ENCODE peak calls at places on chromosomes 16 and 17, in seven cellular contexts. D is tibial artery, K is thoracic aorta, S is psoas muscle, R is coronary artery, N is GM23338, Q is lung. Y is an unnamed sample.

GRCh38 chr16:47873434-47873833 is 282.4 kb downstream of the ABCC12 start:
- DNase-seq in N (peak), R (no peak), K (no peak), D (no peak), Q (no peak), S (no peak), Y (no peak)

GRCh38 chr17:31788956-31789355 is 70.1 kb downstream of the COPRS start:
- DNase-seq in R (no peak), N (no peak), S (no peak), Q (no peak), K (no peak), D (no peak), Y (no peak)

GRCh38 chr16:61182416-61182815 is 853.8 kb downstream of the CDH8 start:
- DNase-seq in D (no peak), S (no peak), K (no peak), Q (no peak), R (no peak), N (no peak), Y (no peak)

GRCh38 chr17:75908201-75908600 is 3.5 kb upstream of the MRPL38 start:
- DNase-seq in R (no peak), D (no peak), Q (peak), S (no peak), N (no peak), K (no peak), Y (no peak)

GRCh38 chr17:15930426-15930825 is 14.5 kb upstream of the ADORA2B start:
- DNase-seq in Q (no peak), N (no peak), S (no peak), K (no peak), D (no peak), R (no peak), Y (no peak)

GRCh38 chr16:25841776-25842175 is 150.0 kb downstream of the HS3ST4 start:
- DNase-seq in N (no peak), D (no peak), S (no peak), K (no peak), R (no peak), Q (no peak), Y (no peak)

GRCh38 chr17:31721291-31722025 is 137.6 kb downstream of the COPRS start:
- DNase-seq in Q (no peak), R (no peak), S (no peak), N (no peak), K (no peak), D (no peak), Y (no peak)

GRCh38 chr17:7058831-7059447 is 15.0 kb upstream of the SLC16A11 start:
- DNase-seq in N (no peak), K (no peak), S (no peak), Q (no peak), R (no peak), D (no peak), Y (no peak)

GRCh38 chr17:76502326-76503211 is 1.3 kb upstream of the RHBDF2 start:
- DNase-seq in D (no peak), K (no peak), R (no peak), S (no peak), N (no peak), Q (no peak), Y (no peak)

GRCh38 chr17:81044764-81045589 is 10.0 kb downstream of the BAIAP2 start:
- DNase-seq in S (peak), R (no peak), Q (peak), K (no peak), N (no peak), D (peak), Y (peak)

GRCh38 chr16:57091200-57091989 is 988 bp upstream of the CPNE2 start:
- DNase-seq in K (peak), D (peak), S (peak), Q (peak), N (peak), R (peak), Y (peak)

GRCh38 chr17:40015005-40015997 is at the start of gene CSF3:
- DNase-seq in R (no peak), Q (no peak), K (no peak), D (no peak), N (no peak), S (peak), Y (no peak)

GRCh38 chr17:50279181-50279526 is 4.9 kb downstream of the TMEM92 start:
- DNase-seq in K (no peak), D (no peak), Q (no peak), S (no peak), R (no peak), N (no peak), Y (no peak)

GRCh38 chr17:27244481-27245223 is 49.3 kb upstream of the WSB1 start:
- DNase-seq in K (peak), N (peak), R (peak), D (peak), Q (peak), S (peak), Y (peak)

GRCh38 chr17:74328487-74328886 is 2.5 kb downstream of the KIF19 start:
- DNase-seq in R (no peak), S (no peak), N (no peak), D (no peak), K (no peak), Q (no peak), Y (no peak)

GRCh38 chr16:86396318-86396882 is 113.9 kb upstream of the FOXF1 start:
- DNase-seq in K (no peak), Q (no peak), S (no peak), N (no peak), D (no peak), R (no peak), Y (no peak)

GRCh38 chr16:21568502-21569189 is 30.7 kb upstream of the METTL9 start:
- DNase-seq in K (no peak), D (no peak), R (no peak), S (no peak), Q (no peak), N (no peak), Y (no peak)

GRCh38 chr17:37547986-37548385 is 58.3 kb downstream of the DUSP14 start:
- DNase-seq in R (no peak), S (no peak), Q (no peak), K (no peak), D (no peak), N (no peak), Y (no peak)

GRCh38 chr17:68468334-68468733 is 11.0 kb upstream of the WIPI1 start:
- DNase-seq in K (no peak), D (no peak), S (no peak), Q (no peak), N (no peak), R (no peak), Y (no peak)

GRCh38 chr17:68470959-68471358 is 13.7 kb upstream of the WIPI1 start:
- DNase-seq in S (no peak), N (no peak), K (no peak), R (no peak), D (no peak), Q (no peak), Y (no peak)

GRCh38 chr17:68463211-68463990 is 6.1 kb upstream of the WIPI1 start:
- DNase-seq in S (no peak), D (no peak), N (no peak), K (no peak), Q (no peak), R (no peak), Y (no peak)

DNA sequence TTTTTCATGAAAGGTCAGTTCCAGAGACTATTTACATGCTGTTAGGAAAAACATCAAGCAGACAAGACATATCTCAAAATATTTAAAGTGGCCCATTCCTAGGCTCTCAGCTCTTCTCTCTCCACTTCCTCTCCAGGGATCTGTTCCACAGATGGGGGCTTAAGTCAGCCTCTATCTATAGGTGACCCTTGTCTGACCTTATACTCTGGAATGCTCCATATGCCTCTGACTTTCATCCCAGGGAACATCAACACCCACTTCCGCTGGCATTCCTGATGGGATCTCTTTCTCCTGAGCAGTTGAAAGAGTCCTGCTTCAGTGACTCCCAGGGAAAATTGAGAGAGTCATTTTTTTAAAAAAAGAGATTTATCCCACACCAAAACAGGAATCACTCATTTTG is 11.5 kb upstream of the WIPI1 start:
- DNase-seq in Q (no peak), K (no peak), D (no peak), N (no peak), S (no peak), R (no peak), Y (no peak)
- H3K4me3 ChIP-seq in Q (no peak), K (no peak), D (no peak), N (no peak), S (no peak), R (no peak), Y (no peak)

DNA sequence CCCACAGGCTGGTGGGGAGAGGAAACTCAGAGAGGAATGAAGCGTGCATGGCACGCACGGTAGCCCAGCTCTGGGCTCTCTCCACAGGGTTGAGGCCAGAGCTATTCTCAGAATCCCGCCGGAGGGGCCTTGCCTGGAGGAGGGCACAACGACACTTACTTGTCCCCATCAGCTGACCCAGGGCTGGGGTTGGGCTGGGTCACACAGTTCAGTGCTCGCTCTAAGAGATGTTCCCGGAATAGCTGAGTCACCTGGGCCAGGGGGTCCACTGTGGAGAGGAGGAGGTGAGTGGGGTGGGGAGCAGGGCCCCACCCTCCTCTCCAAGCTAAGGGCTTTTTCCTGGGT is 21.8 kb downstream of the SREBF1 start:
- DNase-seq in D (no peak), R (no peak), K (no peak), N (no peak), Q (no peak), S (peak), Y (no peak)
- H3K27ac ChIP-seq in D (peak), R (peak), K (no peak), N (no peak), Q (no peak), S (peak), Y (peak)

GRCh38 chr17:3534881-3535252 is 22.7 kb downstream of the TRPV3 start:
- DNase-seq in Q (no peak), K (no peak), D (no peak), R (no peak), S (peak), N (peak), Y (no peak)
- H3K4me3 ChIP-seq in Q (no peak), K (no peak), D (no peak), R (no peak), S (no peak), N (no peak), Y (no peak)

GRCh38 chr16:2745116-2745890 is 7.1 kb upstream of the SRRM2 start:
- DNase-seq in Q (no peak), S (no peak), K (no peak), D (no peak), R (no peak), N (no peak), Y (no peak)
- H3K27ac ChIP-seq in Q (no peak), S (no peak), K (no peak), D (no peak), R (no peak), N (no peak), Y (no peak)

DNA sequence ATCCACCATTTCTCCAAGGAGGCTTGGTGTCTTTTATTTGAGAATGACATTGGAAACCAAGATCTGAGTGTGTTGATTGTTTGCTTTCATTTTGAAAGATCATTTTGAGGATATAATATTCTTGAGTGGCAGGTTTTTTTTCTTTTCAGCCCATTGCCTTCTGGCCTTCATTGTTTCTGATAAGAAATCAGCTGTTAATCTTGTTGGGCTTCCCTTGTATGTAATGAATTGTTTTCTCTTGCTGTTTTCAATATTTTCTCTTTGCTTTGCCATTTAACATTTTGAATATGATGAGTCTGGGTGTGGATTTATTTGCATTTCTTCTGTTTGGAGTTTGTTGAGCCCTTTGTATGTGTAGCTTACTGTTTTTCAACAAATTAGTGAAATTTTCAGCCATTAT is 22.0 kb downstream of the PRSS54 start:
- DNase-seq in S (no peak), R (no peak), N (no peak), D (no peak), K (no peak), Q (no peak), Y (no peak)
- H3K4me3 ChIP-seq in S (no peak), R (no peak), N (no peak), D (no peak), K (no peak), Q (no peak), Y (no peak)

GRCh38 chr17:5418858-5419355 is 555 bp downstream of the NUP88 start:
- DNase-seq in K (no peak), R (no peak), Q (peak), N (peak), S (no peak), D (peak), Y (no peak)
- H3K27ac ChIP-seq in K (peak), R (peak), Q (peak), N (peak), S (peak), D (peak), Y (peak)

GRCh38 chr17:82884923-82885322 is 45.1 kb upstream of the ZNF750 start:
- DNase-seq in Q (no peak), R (no peak), D (no peak), N (no peak), S (no peak), K (no peak), Y (no peak)

GRCh38 chr17:82884341-82884871 is 44.6 kb upstream of the ZNF750 start:
- DNase-seq in R (no peak), Q (no peak), D (no peak), S (peak), N (no peak), K (no peak), Y (no peak)

GRCh38 chr17:82882715-82883446 is 43.1 kb upstream of the ZNF750 start:
- DNase-seq in D (no peak), R (no peak), N (no peak), S (no peak), Q (peak), K (no peak), Y (no peak)

GRCh38 chr17:82881900-82882714 is 42.3 kb upstream of the ZNF750 start:
- DNase-seq in N (no peak), K (no peak), S (peak), D (peak), R (no peak), Q (peak), Y (peak)

GRCh38 chr17:82883461-82884031 is 43.7 kb upstream of the ZNF750 start:
- DNase-seq in Q (no peak), R (no peak), K (no peak), N (no peak), D (no peak), S (no peak), Y (no peak)
- H3K4me3 ChIP-seq in Q (no peak), R (no peak), K (no peak), N (no peak), D (no peak), S (no peak), Y (no peak)

DNA sequence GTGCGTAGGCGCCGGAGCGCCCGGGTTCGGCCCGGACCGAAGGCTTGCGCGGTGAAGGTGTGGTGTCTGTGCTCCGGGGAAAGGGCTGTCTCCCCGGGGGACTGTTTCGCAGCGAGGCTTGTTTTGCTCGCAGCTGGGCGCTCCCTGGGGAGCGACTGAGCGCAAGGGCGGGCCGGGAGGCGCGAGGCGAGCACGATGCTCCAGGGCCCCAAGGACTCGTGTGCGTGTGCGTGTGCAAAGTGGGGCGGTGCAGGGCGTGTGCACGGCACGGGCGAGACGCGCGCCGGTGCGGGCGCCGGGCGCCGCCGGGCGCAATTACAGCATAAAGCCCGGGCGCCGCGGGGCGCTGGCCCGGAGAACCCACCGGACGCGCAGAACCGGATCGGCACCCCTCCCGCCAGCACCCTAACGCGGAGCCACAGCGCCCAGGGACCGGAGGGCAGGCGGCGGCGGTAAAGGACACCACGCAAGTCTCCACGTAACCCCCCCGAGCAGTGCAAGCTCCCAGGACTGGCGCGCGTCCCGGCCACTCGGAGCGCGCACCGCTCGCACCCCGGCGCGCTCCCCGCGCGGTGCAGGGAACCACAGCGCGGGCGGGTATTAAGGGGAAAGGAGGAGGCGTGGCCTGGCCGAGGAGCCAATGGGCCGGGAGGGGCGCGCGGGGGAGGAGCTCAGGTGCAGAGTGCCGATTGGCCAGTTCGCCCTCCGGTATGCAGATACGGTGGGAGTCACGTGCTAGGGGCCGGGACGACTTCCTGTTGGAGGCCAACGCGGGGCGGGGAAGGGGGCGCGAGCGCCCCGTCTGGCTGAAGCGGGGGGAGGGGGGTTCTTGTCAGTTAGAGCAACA is at the start of gene TNRC6C:
- DNase-seq in K (peak), N (peak), D (peak), R (peak), Q (peak), S (peak), Y (peak)
- H3K27ac ChIP-seq in K (peak), N (no peak), D (peak), R (peak), Q (peak), S (peak), Y (peak)

GRCh38 chr16:69847643-69848042 is 85.5 kb downstream of the WWP2 start:
- DNase-seq in Q (no peak), N (no peak), S (no peak), D (no peak), K (no peak), R (no peak), Y (no peak)
- H3K4me3 ChIP-seq in Q (no peak), N (no peak), S (no peak), D (no peak), K (no peak), R (no peak), Y (no peak)

GRCh38 chr16:84532299-84532724 is 27.9 kb upstream of the MEAK7 start:
- DNase-seq in Q (peak), N (peak), D (peak), K (peak), R (peak), S (peak), Y (peak)
- H3K27ac ChIP-seq in Q (peak), N (peak), D (no peak), K (peak), R (peak), S (peak), Y (peak)